ENCODE peak calls at places on chromosome 21, in five cellular contexts. B is endothelial cell, W is PC-9, F is Right ventricle myocardium superior, P is GM06990. Y is an unnamed sample.

GRCh38 chr21:34639882-34640788 is 25.2 kb upstream of the RCAN1 start:
- DNase-seq in B (no peak), W (peak), F (no peak), P (peak), Y (no peak)

GRCh38 chr21:26842300-26842699 is 2.9 kb downstream of the ADAMTS1 start:
- DNase-seq in B (no peak), W (no peak), F (no peak), P (no peak), Y (no peak)

GRCh38 chr21:31201548-31201947 is 142.5 kb downstream of the TIAM1 start:
- DNase-seq in B (no peak), W (no peak), F (peak), P (peak), Y (no peak)

GRCh38 chr21:40827509-40827908 is 19.4 kb downstream of the DSCAM start:
- DNase-seq in B (no peak), W (no peak), F (no peak), P (no peak), Y (no peak)

GRCh38 chr21:16195476-16195875 is 465.7 kb downstream of the USP25 start:
- DNase-seq in B (no peak), W (no peak), F (no peak), P (peak), Y (no peak)

GRCh38 chr21:45283611-45284455 is 3.9 kb downstream of the POFUT2 start:
- DNase-seq in B (no peak), W (no peak), F (no peak), P (no peak), Y (no peak)

GRCh38 chr21:34363733-34364132 is at the start of gene KCNE2:
- DNase-seq in B (no peak), W (no peak), F (no peak), P (no peak), Y (no peak)

GRCh38 chr21:29018540-29018939 is 609 bp downstream of the RWDD2B start:
- DNase-seq in B (no peak), W (no peak), F (no peak), P (no peak), Y (no peak)

GRCh38 chr21:35011681-35012080 is 37.4 kb downstream of the RUNX1 start:
- DNase-seq in B (no peak), W (no peak), F (no peak), P (no peak), Y (no peak)

GRCh38 chr21:14687277-14687642 is 141.1 kb upstream of the SAMSN1 start:
- DNase-seq in B (no peak), W (no peak), F (no peak), P (peak), Y (no peak)

GRCh38 chr21:36949171-36950141 is 17.0 kb downstream of the HLCS start:
- DNase-seq in B (no peak), W (no peak), F (no peak), P (no peak), Y (no peak)

GRCh38 chr21:32329776-32330175 is 31.1 kb downstream of the MRAP start:
- DNase-seq in B (no peak), W (no peak), F (no peak), P (no peak), Y (no peak)

GRCh38 chr21:42567861-42568260 is 54.2 kb downstream of the SLC37A1 start:
- DNase-seq in B (no peak), W (no peak), F (peak), P (no peak), Y (no peak)